ENCODE peak calls at places on chromosomes 4 and X, in four cellular contexts. One of them, this sample, is unnamed.

GRCh38 chrX:131752493-131753198 is 208.8 kb downstream of the OR13H1 start:
- DNase-seq in hepatocyte: no peak
- DNase-seq in naive B cell: peak
- DNase-seq in bronchial epithelial cell: no peak
- DNase-seq in this sample: no peak

GRCh38 chrX:150569155-150569477 is 695 bp downstream of the MTM1 start:
- DNase-seq in hepatocyte: peak
- DNase-seq in naive B cell: peak
- DNase-seq in bronchial epithelial cell: no peak
- DNase-seq in this sample: no peak

GRCh38 chr4:1940566-1940965 is 68.2 kb downstream of the NELFA start:
- DNase-seq in hepatocyte: no peak
- DNase-seq in naive B cell: no peak
- DNase-seq in bronchial epithelial cell: no peak
- DNase-seq in this sample: no peak

GRCh38 chrX:52995974-52996304 is 37.6 kb upstream of the FAM156A start:
- DNase-seq in hepatocyte: no peak
- DNase-seq in naive B cell: no peak
- DNase-seq in bronchial epithelial cell: no peak
- DNase-seq in this sample: no peak

GRCh38 chr4:65521666-65522065 is 148.6 kb downstream of the EPHA5 start:
- DNase-seq in hepatocyte: no peak
- DNase-seq in naive B cell: no peak
- DNase-seq in bronchial epithelial cell: no peak
- DNase-seq in this sample: no peak

GRCh38 chrX:11533211-11533651 is 132.5 kb downstream of the ARHGAP6 start:
- DNase-seq in hepatocyte: peak
- DNase-seq in naive B cell: peak
- DNase-seq in bronchial epithelial cell: peak
- DNase-seq in this sample: peak

GRCh38 chr4:121125486-121125885 is 38.6 kb downstream of the TNIP3 start:
- DNase-seq in hepatocyte: no peak
- DNase-seq in naive B cell: no peak
- DNase-seq in bronchial epithelial cell: no peak
- DNase-seq in this sample: no peak

GRCh38 chr4:7023486-7023885 is 19.7 kb upstream of the TADA2B start:
- DNase-seq in hepatocyte: no peak
- DNase-seq in naive B cell: no peak
- DNase-seq in bronchial epithelial cell: no peak
- DNase-seq in this sample: no peak

GRCh38 chr4:8395504-8395903 is 45.0 kb downstream of the ACOX3 start:
- DNase-seq in hepatocyte: no peak
- DNase-seq in naive B cell: no peak
- DNase-seq in bronchial epithelial cell: no peak
- DNase-seq in this sample: no peak

GRCh38 chr4:127668770-127669169 is 36.0 kb downstream of the INTU start:
- DNase-seq in hepatocyte: no peak
- DNase-seq in naive B cell: no peak
- DNase-seq in bronchial epithelial cell: no peak
- DNase-seq in this sample: no peak

GRCh38 chrX:46777971-46778810 is 19.3 kb upstream of the SLC9A7 start:
- DNase-seq in hepatocyte: no peak
- DNase-seq in naive B cell: no peak
- DNase-seq in bronchial epithelial cell: no peak
- DNase-seq in this sample: no peak

GRCh38 chr4:41339812-41340809 is 83.4 kb downstream of the UCHL1 start:
- DNase-seq in hepatocyte: peak
- DNase-seq in naive B cell: no peak
- DNase-seq in bronchial epithelial cell: no peak
- DNase-seq in this sample: no peak

GRCh38 chr4:633976-634598 is 8.7 kb downstream of the PDE6B start:
- DNase-seq in hepatocyte: no peak
- DNase-seq in naive B cell: no peak
- DNase-seq in bronchial epithelial cell: no peak
- DNase-seq in this sample: no peak

GRCh38 chrX:103839404-103839803 is 7.3 kb upstream of the RAB9B start:
- DNase-seq in hepatocyte: no peak
- DNase-seq in naive B cell: no peak
- DNase-seq in bronchial epithelial cell: no peak
- DNase-seq in this sample: no peak

GRCh38 chr4:108821056-108821925 is 58.4 kb upstream of the ETNPPL start:
- DNase-seq in hepatocyte: no peak
- DNase-seq in naive B cell: no peak
- DNase-seq in bronchial epithelial cell: peak
- DNase-seq in this sample: no peak